ENCODE peak calls at places on chromosome 10, in seven cellular contexts. One of them, this sample, is unnamed.

GRCh38 chr10:55852850-55853249 is 508.2 kb downstream of the ZWINT start:
- DNase-seq in GM23338: no peak
- DNase-seq in HCT116: no peak
- DNase-seq in ovary: no peak
- DNase-seq in brain microvascular endothelial cell: no peak
- DNase-seq in MM.1S: no peak
- DNase-seq in psoas muscle: no peak
- DNase-seq in this sample: no peak

GRCh38 chr10:46091080-46091833 is 45.2 kb upstream of the MSMB start:
- DNase-seq in GM23338: no peak
- DNase-seq in HCT116: no peak
- DNase-seq in ovary: no peak
- DNase-seq in brain microvascular endothelial cell: no peak
- DNase-seq in MM.1S: peak
- DNase-seq in psoas muscle: no peak
- DNase-seq in this sample: no peak

GRCh38 chr10:53006663-53007610 is 234.4 kb upstream of the MBL2 start:
- DNase-seq in GM23338: no peak
- DNase-seq in HCT116: no peak
- DNase-seq in ovary: no peak
- DNase-seq in brain microvascular endothelial cell: no peak
- DNase-seq in MM.1S: no peak
- DNase-seq in psoas muscle: no peak
- DNase-seq in this sample: no peak

GRCh38 chr10:68348265-68348741 is 15.6 kb upstream of the PBLD start:
- DNase-seq in GM23338: peak
- DNase-seq in HCT116: peak
- DNase-seq in ovary: no peak
- DNase-seq in brain microvascular endothelial cell: peak
- DNase-seq in MM.1S: peak
- DNase-seq in psoas muscle: no peak
- DNase-seq in this sample: no peak

GRCh38 chr10:103709341-103709920 is 145.9 kb downstream of the SH3PXD2A start:
- DNase-seq in GM23338: no peak
- DNase-seq in HCT116: peak
- DNase-seq in ovary: no peak
- DNase-seq in brain microvascular endothelial cell: peak
- DNase-seq in MM.1S: no peak
- DNase-seq in psoas muscle: no peak
- DNase-seq in this sample: peak

GRCh38 chr10:70901276-70901878 is 13.0 kb upstream of the PCBD1 start:
- DNase-seq in GM23338: no peak
- DNase-seq in HCT116: no peak
- DNase-seq in ovary: no peak
- DNase-seq in brain microvascular endothelial cell: no peak
- DNase-seq in MM.1S: no peak
- DNase-seq in psoas muscle: no peak
- DNase-seq in this sample: no peak

GRCh38 chr10:117112220-117112619 is 25.9 kb downstream of the VAX1 start:
- DNase-seq in GM23338: peak
- DNase-seq in HCT116: peak
- DNase-seq in ovary: no peak
- DNase-seq in brain microvascular endothelial cell: no peak
- DNase-seq in MM.1S: no peak
- DNase-seq in psoas muscle: no peak
- DNase-seq in this sample: no peak

GRCh38 chr10:50248057-50248456 is 3.3 kb downstream of the ASAH2 start:
- DNase-seq in GM23338: no peak
- DNase-seq in HCT116: no peak
- DNase-seq in ovary: no peak
- DNase-seq in brain microvascular endothelial cell: no peak
- DNase-seq in MM.1S: no peak
- DNase-seq in psoas muscle: no peak
- DNase-seq in this sample: no peak

GRCh38 chr10:34760606-34761005 is 54.5 kb downstream of the PARD3 start:
- DNase-seq in GM23338: no peak
- DNase-seq in HCT116: peak
- DNase-seq in ovary: no peak
- DNase-seq in brain microvascular endothelial cell: no peak
- DNase-seq in MM.1S: no peak
- DNase-seq in psoas muscle: peak
- DNase-seq in this sample: no peak

GRCh38 chr10:123375738-123376137 is 221.5 kb downstream of the BUB3 start:
- DNase-seq in GM23338: no peak
- DNase-seq in HCT116: no peak
- DNase-seq in ovary: no peak
- DNase-seq in brain microvascular endothelial cell: no peak
- DNase-seq in MM.1S: no peak
- DNase-seq in psoas muscle: no peak
- DNase-seq in this sample: no peak

GRCh38 chr10:16612148-16612742 is 90.6 kb upstream of the C1QL3 start:
- DNase-seq in GM23338: peak
- DNase-seq in HCT116: no peak
- DNase-seq in ovary: no peak
- DNase-seq in brain microvascular endothelial cell: peak
- DNase-seq in MM.1S: peak
- DNase-seq in psoas muscle: no peak
- DNase-seq in this sample: no peak

GRCh38 chr10:96414303-96414702 is 55.5 kb upstream of the OPALIN start:
- DNase-seq in GM23338: no peak
- DNase-seq in HCT116: no peak
- DNase-seq in ovary: no peak
- DNase-seq in brain microvascular endothelial cell: no peak
- DNase-seq in MM.1S: no peak
- DNase-seq in psoas muscle: no peak
- DNase-seq in this sample: no peak

GRCh38 chr10:88227342-88228018 is 355.6 kb downstream of the RNLS start:
- DNase-seq in GM23338: no peak
- DNase-seq in HCT116: no peak
- DNase-seq in ovary: no peak
- DNase-seq in brain microvascular endothelial cell: peak
- DNase-seq in MM.1S: no peak
- DNase-seq in psoas muscle: peak
- DNase-seq in this sample: no peak

GRCh38 chr10:70564901-70565351 is 37.6 kb downstream of the PRF1 start:
- DNase-seq in GM23338: no peak
- DNase-seq in HCT116: no peak
- DNase-seq in ovary: no peak
- DNase-seq in brain microvascular endothelial cell: no peak
- DNase-seq in MM.1S: no peak
- DNase-seq in psoas muscle: no peak
- DNase-seq in this sample: no peak

GRCh38 chr10:31399631-31400030 is 80.6 kb downstream of the ZEB1 start:
- DNase-seq in GM23338: no peak
- DNase-seq in HCT116: no peak
- DNase-seq in ovary: no peak
- DNase-seq in brain microvascular endothelial cell: no peak
- DNase-seq in MM.1S: no peak
- DNase-seq in psoas muscle: peak
- DNase-seq in this sample: peak

GRCh38 chr10:63256047-63256773 is 123.1 kb downstream of the NRBF2 start:
- DNase-seq in GM23338: no peak
- DNase-seq in HCT116: no peak
- DNase-seq in ovary: no peak
- DNase-seq in brain microvascular endothelial cell: no peak
- DNase-seq in MM.1S: no peak
- DNase-seq in psoas muscle: no peak
- DNase-seq in this sample: no peak

GRCh38 chr10:28913436-28913835 is 236.1 kb downstream of the BAMBI start:
- DNase-seq in GM23338: no peak
- DNase-seq in HCT116: no peak
- DNase-seq in ovary: no peak
- DNase-seq in brain microvascular endothelial cell: no peak
- DNase-seq in MM.1S: no peak
- DNase-seq in psoas muscle: no peak
- DNase-seq in this sample: no peak

GRCh38 chr10:13481690-13482089 is 47.1 kb downstream of the BEND7 start:
- DNase-seq in GM23338: no peak
- DNase-seq in HCT116: no peak
- DNase-seq in ovary: no peak
- DNase-seq in brain microvascular endothelial cell: no peak
- DNase-seq in MM.1S: no peak
- DNase-seq in psoas muscle: no peak
- DNase-seq in this sample: no peak

GRCh38 chr10:13489035-13489434 is 39.8 kb downstream of the BEND7 start:
- DNase-seq in GM23338: peak
- DNase-seq in HCT116: no peak
- DNase-seq in ovary: no peak
- DNase-seq in brain microvascular endothelial cell: no peak
- DNase-seq in MM.1S: no peak
- DNase-seq in psoas muscle: no peak
- DNase-seq in this sample: no peak

GRCh38 chr10:13483073-13483472 is 45.7 kb downstream of the BEND7 start:
- DNase-seq in GM23338: no peak
- DNase-seq in HCT116: no peak
- DNase-seq in ovary: no peak
- DNase-seq in brain microvascular endothelial cell: no peak
- DNase-seq in MM.1S: no peak
- DNase-seq in psoas muscle: no peak
- DNase-seq in this sample: no peak

GRCh38 chr10:13483951-13484350 is 44.9 kb downstream of the BEND7 start:
- DNase-seq in GM23338: no peak
- DNase-seq in HCT116: no peak
- DNase-seq in ovary: no peak
- DNase-seq in brain microvascular endothelial cell: no peak
- DNase-seq in MM.1S: no peak
- DNase-seq in psoas muscle: no peak
- DNase-seq in this sample: no peak

DNA sequence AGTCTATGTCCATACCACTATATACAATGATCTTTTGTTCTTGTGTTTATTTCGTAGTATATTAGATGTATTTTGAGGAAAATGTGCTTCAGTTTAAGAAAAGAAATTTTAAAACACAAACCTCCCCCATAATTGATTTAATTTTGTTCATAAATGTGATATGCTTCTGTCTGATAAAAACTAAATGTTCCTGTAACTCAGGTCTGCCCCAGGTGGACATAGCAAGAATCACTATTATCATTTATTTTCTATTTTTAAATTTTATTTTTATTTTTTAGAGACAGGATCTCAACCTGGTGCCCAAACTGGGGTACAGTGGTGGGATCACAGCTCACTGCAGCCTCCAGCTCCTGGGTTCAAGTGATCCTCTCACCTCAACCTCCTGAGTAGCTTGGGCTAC is 43.2 kb downstream of the BEND7 start:
- DNase-seq in GM23338: no peak
- DNase-seq in HCT116: no peak
- DNase-seq in ovary: no peak
- DNase-seq in brain microvascular endothelial cell: no peak
- DNase-seq in MM.1S: no peak
- DNase-seq in psoas muscle: no peak
- DNase-seq in this sample: no peak
- TF ChIP-seq CTCF in GM23338: no peak
- TF ChIP-seq CTCF in HCT116: peak
- TF ChIP-seq CTCF in ovary: no peak
- TF ChIP-seq CTCF in brain microvascular endothelial cell: peak
- TF ChIP-seq CTCF in MM.1S: peak
- TF ChIP-seq CTCF in psoas muscle: peak
- TF ChIP-seq CTCF in this sample: no peak

GRCh38 chr10:12542271-12542670 is 192.9 kb downstream of the CAMK1D start:
- DNase-seq in GM23338: no peak
- DNase-seq in HCT116: no peak
- DNase-seq in ovary: no peak
- DNase-seq in brain microvascular endothelial cell: no peak
- DNase-seq in MM.1S: no peak
- DNase-seq in psoas muscle: no peak
- DNase-seq in this sample: no peak
- H3K27ac ChIP-seq in GM23338: no peak
- H3K27ac ChIP-seq in HCT116: no peak
- H3K27ac ChIP-seq in ovary: no peak
- H3K27ac ChIP-seq in brain microvascular endothelial cell: no peak
- H3K27ac ChIP-seq in MM.1S: no peak
- H3K27ac ChIP-seq in psoas muscle: no peak
- H3K27ac ChIP-seq in this sample: no peak

GRCh38 chr10:963613-964012 is 24.6 kb upstream of the GTPBP4 start:
- DNase-seq in GM23338: no peak
- DNase-seq in HCT116: no peak
- DNase-seq in ovary: no peak
- DNase-seq in brain microvascular endothelial cell: no peak
- DNase-seq in MM.1S: no peak
- DNase-seq in psoas muscle: no peak
- DNase-seq in this sample: no peak

GRCh38 chr10:964988-965417 is 23.2 kb upstream of the GTPBP4 start:
- DNase-seq in GM23338: no peak
- DNase-seq in HCT116: no peak
- DNase-seq in ovary: no peak
- DNase-seq in brain microvascular endothelial cell: no peak
- DNase-seq in MM.1S: no peak
- DNase-seq in psoas muscle: no peak
- DNase-seq in this sample: no peak

GRCh38 chr10:964321-964987 is 23.8 kb upstream of the GTPBP4 start:
- DNase-seq in GM23338: no peak
- DNase-seq in HCT116: no peak
- DNase-seq in ovary: no peak
- DNase-seq in brain microvascular endothelial cell: no peak
- DNase-seq in MM.1S: no peak
- DNase-seq in psoas muscle: no peak
- DNase-seq in this sample: no peak

GRCh38 chr10:962342-962741 is 25.9 kb upstream of the GTPBP4 start:
- DNase-seq in GM23338: no peak
- DNase-seq in HCT116: no peak
- DNase-seq in ovary: no peak
- DNase-seq in brain microvascular endothelial cell: no peak
- DNase-seq in MM.1S: no peak
- DNase-seq in psoas muscle: no peak
- DNase-seq in this sample: no peak

DNA sequence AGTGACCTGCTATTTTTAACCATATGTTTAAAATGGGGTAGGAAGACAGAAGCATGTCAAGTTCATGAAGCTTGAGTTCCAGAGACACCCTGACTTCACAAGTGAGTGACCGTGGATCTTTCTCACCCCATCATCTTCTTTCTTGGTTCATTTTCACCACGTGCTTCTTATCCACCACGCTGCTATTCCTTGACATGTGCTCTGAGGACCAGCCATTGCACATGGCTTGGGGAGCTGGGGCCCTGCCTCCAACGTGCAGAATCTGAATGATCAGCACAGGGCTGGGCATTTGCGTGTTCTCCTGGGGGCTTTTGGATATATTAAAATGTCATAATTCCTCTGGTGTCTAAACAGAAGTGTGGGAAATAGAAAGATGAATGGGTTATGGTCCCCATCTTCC is 25.0 kb upstream of the GTPBP4 start:
- DNase-seq in GM23338: no peak
- DNase-seq in HCT116: no peak
- DNase-seq in ovary: no peak
- DNase-seq in brain microvascular endothelial cell: no peak
- DNase-seq in MM.1S: no peak
- DNase-seq in psoas muscle: no peak
- DNase-seq in this sample: no peak
- H3K4me3 ChIP-seq in GM23338: no peak
- H3K4me3 ChIP-seq in HCT116: no peak
- H3K4me3 ChIP-seq in ovary: no peak
- H3K4me3 ChIP-seq in brain microvascular endothelial cell: no peak
- H3K4me3 ChIP-seq in MM.1S: no peak
- H3K4me3 ChIP-seq in psoas muscle: no peak
- H3K4me3 ChIP-seq in this sample: no peak

DNA sequence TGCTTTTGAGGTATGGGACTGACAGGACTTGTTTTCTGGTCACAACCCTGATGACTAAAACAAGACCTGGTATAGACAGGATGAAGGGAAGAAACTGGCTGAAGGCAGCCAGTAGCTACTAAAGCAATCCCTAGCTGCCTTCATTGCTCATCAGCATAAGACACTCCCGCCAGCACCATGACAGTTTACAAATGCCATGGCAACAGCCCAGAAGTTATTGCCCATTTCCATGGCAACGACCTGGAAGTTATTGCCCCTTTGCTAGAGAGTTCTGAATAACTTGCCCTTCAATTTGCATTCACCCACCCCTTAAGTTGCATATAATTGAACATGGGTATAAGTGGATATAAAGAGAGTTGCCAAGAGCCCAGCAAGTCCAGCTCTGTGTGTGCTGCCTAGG is 169.6 kb upstream of the FAM171A1 start:
- DNase-seq in GM23338: peak
- DNase-seq in HCT116: no peak
- DNase-seq in ovary: no peak
- DNase-seq in brain microvascular endothelial cell: peak
- DNase-seq in MM.1S: no peak
- DNase-seq in psoas muscle: no peak
- DNase-seq in this sample: no peak
- TF ChIP-seq CTCF in GM23338: no peak
- TF ChIP-seq CTCF in HCT116: no peak
- TF ChIP-seq CTCF in ovary: no peak
- TF ChIP-seq CTCF in brain microvascular endothelial cell: no peak
- TF ChIP-seq CTCF in MM.1S: no peak
- TF ChIP-seq CTCF in psoas muscle: no peak
- TF ChIP-seq CTCF in this sample: no peak